ENCODE peak calls at places on chromosomes 6 and 20, in four cellular contexts. V, J, A and X are unnamed samples. For H3K4me1, the result is how much of the 10 kb centered on the place peaks cover.

GRCh38 chr20:57562541-57563465 is 1.9 kb downstream of the PCK1 start:
- DNase-seq in V (no peak), J (no peak), A (no peak), X (no peak)

GRCh38 chr6:147905721-147906120 is 397.2 kb downstream of the SAMD5 start:
- DNase-seq in V (no peak), J (no peak), A (no peak), X (no peak)

GRCh38 chr6:12265795-12266194 is 24.4 kb upstream of the EDN1 start:
- DNase-seq in V (no peak), J (no peak), A (no peak), X (no peak)

GRCh38 chr6:151015320-151015719 is 149.8 kb downstream of the MTHFD1L start:
- DNase-seq in V (no peak), J (no peak), A (no peak), X (no peak)

GRCh38 chr20:58938541-58938940 is 42.5 kb upstream of the NELFCD start:
- DNase-seq in V (no peak), J (no peak), A (no peak), X (no peak)

GRCh38 chr20:8602389-8603116 is 466.3 kb upstream of the PLCB4 start:
- DNase-seq in V (no peak), J (no peak), A (no peak), X (no peak)

GRCh38 chr20:63518946-63519764 is 1.4 kb upstream of the PPDPF start:
- DNase-seq in V (peak), J (no peak), A (no peak), X (no peak)

GRCh38 chr6:147868493-147869222 is 360.2 kb downstream of the SAMD5 start:
- DNase-seq in V (no peak), J (no peak), A (no peak), X (no peak)

GRCh38 chr6:126625019-126625418 is 285.1 kb downstream of the CENPW start:
- DNase-seq in V (no peak), J (no peak), A (no peak), X (no peak)

GRCh38 chr6:31321820-31322219 is 35.2 kb downstream of the HLA-B start:
- DNase-seq in V (no peak), J (no peak), A (no peak), X (no peak)

GRCh38 chr6:167416676-167417430 is 92.0 kb downstream of the TTLL2 start:
- DNase-seq in V (peak), J (no peak), A (no peak), X (no peak)

GRCh38 chr6:38248500-38249234 is 391.1 kb downstream of the BTBD9 start:
- DNase-seq in V (no peak), J (no peak), A (no peak), X (no peak)

GRCh38 chr6:17197607-17198006 is 83.6 kb upstream of the RBM24 start:
- DNase-seq in V (no peak), J (no peak), A (no peak), X (no peak)

GRCh38 chr6:170269873-170270541 is 20.9 kb downstream of the DLL1 start:
- DNase-seq in V (no peak), J (no peak), A (no peak), X (no peak)

GRCh38 chr6:155245871-155246270 is 17.9 kb upstream of the CLDN20 start:
- DNase-seq in V (no peak), J (no peak), A (no peak), X (no peak)

GRCh38 chr6:57075092-57075491 is 14.9 kb upstream of the ZNF451 start:
- DNase-seq in V (no peak), J (no peak), A (no peak), X (no peak)

DNA sequence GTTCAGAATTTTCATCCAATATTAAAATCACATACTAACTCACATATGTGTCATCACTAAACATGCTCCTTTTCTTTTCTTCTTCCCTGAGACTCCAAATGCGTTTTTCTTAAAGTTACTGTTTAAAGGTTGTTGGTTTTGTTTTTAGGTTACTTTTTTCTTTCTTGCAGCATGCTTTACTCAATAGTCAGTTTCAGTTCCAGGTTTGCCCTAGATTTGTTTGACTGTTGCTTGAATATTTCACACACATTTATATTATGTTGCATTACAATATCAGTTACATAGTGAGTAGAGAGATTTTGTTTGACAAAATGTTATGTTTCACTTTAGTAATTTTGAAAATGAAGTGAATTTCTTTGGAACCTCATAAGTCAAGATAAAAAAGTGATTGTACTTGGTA is 27.2 kb downstream of the FNDC1 start:
- DNase-seq in V (no peak), J (no peak), A (no peak), X (no peak)
- H3K4me3 ChIP-seq in V (no peak), J (no peak), A (no peak), X (no peak)

GRCh38 chr20:47561603-47562583 is 60.2 kb downstream of the NCOA3 start:
- DNase-seq in V (no peak), J (no peak), A (no peak), X (no peak)
- H3K4me1 ChIP-seq in V (under half), J (half or more), A (under half), X (half or more)

GRCh38 chr6:14728396-14729024 is 517.4 kb upstream of the JARID2 start:
- DNase-seq in V (no peak), J (peak), A (no peak), X (no peak)

GRCh38 chr6:14726816-14727493 is 518.9 kb upstream of the JARID2 start:
- DNase-seq in V (no peak), J (no peak), A (no peak), X (no peak)

GRCh38 chr6:14730654-14731053 is 515.2 kb upstream of the JARID2 start:
- DNase-seq in V (no peak), J (no peak), A (no peak), X (no peak)

GRCh38 chr6:14729186-14729871 is 516.5 kb upstream of the JARID2 start:
- DNase-seq in V (no peak), J (no peak), A (no peak), X (no peak)

DNA sequence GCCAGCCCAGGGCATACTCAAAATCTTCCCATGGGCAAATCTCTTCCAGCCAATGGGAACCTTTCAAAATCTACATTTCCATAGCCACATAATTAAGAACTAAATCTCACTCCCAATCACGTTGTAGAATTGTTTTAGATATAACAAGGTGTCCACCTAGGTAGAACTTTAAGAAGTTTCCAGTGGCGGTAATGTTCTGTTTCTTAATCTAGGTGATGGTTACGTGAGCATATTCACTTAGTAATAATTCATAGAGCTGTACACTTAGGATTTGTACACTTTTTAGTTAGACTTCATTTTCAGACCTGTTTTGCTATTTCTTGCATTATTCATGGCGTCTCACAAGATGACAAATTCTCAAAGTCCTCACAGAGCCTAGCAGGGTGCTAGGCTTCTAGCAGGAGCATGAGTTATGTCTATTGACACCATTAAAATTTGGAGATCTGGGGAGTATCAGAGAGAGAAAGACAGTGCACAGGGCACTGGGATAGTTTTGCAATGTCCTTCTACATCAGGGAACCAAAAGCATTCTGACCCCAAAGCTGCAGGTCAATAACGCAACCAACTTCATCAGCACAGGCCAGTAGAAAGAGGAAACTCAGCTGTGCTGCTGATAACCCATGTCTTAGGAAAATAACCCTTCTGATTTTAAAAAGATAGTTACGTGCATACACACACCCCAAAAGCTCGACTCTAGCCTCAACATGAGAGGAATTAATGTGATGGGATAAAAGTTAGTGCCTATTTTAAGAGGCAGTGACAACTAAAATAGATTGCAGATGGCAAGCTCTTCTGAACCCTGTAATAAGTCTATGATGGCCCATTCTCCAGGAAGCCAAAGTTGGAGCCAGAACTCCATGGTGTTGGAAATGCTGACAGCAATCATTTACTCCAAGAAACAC is 518.1 kb upstream of the JARID2 start:
- DNase-seq in V (no peak), J (no peak), A (no peak), X (no peak)
- H3K4me3 ChIP-seq in V (no peak), J (no peak), A (no peak), X (no peak)

DNA sequence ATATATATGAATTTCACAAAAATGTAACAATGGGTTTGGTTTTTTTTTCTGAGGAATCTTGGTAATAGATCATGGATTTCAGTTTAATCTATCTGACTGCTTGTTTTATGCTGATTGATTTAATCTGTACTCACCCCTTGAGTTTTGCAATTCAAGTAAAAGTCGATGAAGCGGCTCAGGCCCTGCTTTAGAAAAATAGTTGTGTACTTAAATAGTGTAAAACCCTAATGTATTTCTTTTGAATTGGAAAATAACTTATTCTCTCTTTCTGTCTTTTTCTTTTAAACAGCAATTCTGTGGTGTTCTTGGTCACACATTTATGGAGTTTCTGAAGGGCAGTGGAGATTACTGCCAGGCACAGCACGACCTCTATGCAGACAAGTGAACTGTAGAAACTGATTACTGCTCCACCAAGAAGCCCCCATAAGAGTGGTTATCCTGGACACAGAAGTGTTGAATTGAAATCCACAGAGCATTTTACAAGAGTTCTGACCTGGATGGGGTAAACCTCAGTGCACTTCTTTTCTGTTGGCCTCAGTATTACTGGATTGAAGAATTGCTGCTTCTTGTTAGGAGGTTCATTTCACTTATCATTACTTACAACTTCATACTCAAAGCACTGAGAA is 4.0 kb downstream of the LOC128125822 start:
- DNase-seq in V (no peak), J (no peak), A (no peak), X (no peak)
- H3K4me1 ChIP-seq in V (under half), J (under half), A (under half), X (under half)

GRCh38 chr6:124961468-124961783 is 811 bp upstream of the RNF217 start:
- DNase-seq in V (no peak), J (no peak), A (no peak), X (no peak)
- H3K4me3 ChIP-seq in V (peak), J (peak), A (no peak), X (no peak)

DNA sequence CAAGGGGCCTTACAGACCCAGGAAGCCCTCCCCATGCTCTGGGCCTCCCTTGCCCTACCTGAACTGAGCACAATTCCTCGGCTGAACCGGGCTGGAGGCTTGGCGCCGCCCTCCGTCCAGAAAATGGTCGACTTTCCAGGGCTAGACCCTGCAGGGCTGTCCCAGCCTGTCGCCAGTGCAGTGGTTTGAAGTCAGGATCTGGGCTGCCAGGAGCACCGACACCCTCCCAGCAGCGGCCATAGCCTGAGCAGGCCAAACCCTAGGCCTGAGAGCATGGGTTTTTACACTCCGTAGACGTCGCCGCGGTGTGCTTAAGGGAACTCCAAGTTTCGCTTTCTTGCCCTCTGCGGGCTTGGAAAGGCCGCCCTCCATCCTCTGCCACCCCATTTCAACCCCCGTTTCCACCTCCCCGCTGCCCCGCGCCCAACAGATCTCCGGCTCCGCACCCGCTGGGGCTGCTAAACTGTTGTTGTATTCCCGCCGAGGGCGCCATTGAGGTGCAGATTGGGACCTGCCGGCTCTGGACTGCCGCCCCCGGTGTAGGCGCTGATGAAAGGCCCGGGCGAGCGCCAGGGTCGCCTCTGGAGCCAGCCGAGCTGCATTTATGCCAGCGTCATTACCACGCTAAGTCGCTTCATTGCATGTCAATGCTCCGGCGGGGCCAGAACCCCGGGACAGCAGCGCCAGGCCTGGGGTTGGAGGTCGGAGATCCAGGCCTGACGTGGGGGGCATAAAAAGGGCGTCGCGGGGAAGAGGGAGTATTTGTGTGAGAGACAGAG is 2.2 kb upstream of the TFAP2A start:
- DNase-seq in V (no peak), J (no peak), A (no peak), X (no peak)
- H3K4me1 ChIP-seq in V (under half), J (under half), A (under half), X (under half)

DNA sequence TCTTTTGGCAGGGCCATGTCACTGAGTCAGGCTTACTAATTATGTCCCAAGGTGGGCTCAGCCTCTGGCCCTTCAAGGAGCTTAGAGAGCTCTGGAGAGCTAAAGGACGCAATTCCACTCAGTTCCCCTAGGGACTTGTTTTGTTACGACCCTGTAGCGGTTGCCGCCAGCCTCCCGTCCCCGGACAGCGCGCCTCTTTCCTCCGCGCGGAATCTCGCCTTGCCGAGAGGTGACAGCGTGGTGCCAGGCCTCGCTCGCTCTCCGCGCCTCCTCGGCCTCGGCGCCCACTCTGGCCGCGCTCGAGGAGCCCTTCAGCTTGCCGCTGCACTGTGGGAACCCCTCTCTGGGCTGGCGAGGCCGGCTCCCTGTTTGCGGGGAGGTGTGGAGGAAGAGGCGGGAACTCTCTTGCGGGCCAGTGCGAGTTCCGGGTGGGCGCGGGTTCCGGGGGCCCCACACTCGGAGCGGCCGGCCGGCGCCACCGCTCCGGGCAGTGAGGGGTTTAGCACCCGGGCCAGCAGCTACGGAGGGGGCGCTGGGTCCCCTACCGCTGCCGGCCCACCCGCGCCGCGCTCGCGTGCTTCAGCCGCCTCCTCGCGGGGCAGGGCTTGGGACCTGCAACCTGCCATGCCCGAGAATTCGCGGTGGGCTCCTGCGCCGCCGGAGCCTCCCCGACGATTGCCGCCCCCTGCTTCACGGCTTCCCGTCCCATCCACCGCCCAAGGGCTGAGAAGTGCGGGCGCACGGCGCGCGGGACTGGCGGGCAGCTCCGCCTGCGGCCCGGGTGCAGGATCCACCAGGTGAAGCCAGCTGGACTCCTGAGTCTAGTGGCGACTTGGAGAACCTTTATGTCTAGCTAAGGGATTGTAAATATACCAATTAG is 9.9 kb upstream of the ZNF311 start:
- DNase-seq in V (no peak), J (no peak), A (no peak), X (no peak)
- H3K4me3 ChIP-seq in V (no peak), J (no peak), A (no peak), X (no peak)

DNA sequence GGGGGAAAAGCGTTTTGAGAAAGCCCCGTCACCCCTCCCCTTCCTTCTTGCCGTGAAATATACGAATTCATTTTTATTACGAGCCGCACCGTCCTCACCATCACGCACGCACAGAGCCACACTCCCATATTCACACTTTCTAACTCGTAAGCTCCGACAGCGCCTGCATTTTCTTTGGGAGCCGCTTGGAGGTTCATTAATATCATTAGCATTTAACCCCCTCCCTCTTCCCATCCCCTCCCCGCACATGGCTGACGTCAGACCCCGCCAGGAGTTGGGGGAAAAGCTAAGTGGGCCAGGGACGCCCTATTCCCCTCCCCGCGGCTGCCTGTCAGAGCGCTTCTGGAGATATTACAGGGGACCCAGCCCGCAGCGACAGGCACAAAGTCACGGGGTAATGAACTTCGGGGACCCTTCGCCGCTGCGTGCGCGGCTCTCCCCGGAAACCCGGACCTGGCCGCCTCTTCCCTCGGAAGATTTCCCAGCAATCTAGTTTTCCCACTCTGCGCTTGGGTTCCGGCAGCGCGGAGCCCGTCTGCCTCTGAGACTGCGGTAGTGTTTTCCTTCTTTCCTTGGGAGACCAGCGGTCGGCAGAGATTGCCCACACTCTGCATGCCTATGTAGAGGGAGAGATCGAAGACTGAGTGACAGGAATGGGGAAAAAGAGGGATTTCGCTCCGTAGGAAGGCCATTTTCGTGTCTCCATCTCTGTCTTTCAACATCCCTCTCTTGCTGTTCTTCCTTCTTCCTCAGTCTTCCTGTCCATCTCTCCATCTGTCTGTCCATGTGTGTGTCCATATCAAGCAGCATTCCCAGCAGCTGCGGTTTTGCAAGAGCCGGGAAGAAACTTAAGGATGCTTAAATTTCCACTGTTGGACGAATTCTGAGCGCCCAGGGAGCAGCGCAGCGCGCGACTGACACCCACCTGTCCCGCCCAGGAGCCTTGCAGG is at the start of gene NR2E1:
- DNase-seq in V (peak), J (no peak), A (no peak), X (no peak)
- H3K4me1 ChIP-seq in V (under half), J (half or more), A (under half), X (under half)

GRCh38 chr20:34663213-34663943 is 13.5 kb downstream of the PIGU start:
- DNase-seq in V (no peak), J (no peak), A (no peak), X (no peak)
- H3K4me3 ChIP-seq in V (no peak), J (no peak), A (no peak), X (no peak)

GRCh38 chr6:42279144-42279781 is 61.6 kb upstream of the MRPS10 start:
- DNase-seq in V (no peak), J (no peak), A (peak), X (no peak)
- H3K4me1 ChIP-seq in V (under half), J (under half), A (under half), X (half or more)